ENCODE peak calls at places on chromosome 19, in four cellular contexts. N, L, Z and A are unnamed samples.

GRCh38 chr19:55300821-55301458 is 17.1 kb downstream of the BRSK1 start:
- DNase-seq in N (no peak), L (no peak), Z (no peak), A (no peak)

GRCh38 chr19:56170261-56170660 is 5.5 kb upstream of the GALP start:
- DNase-seq in N (peak; percentile 85), L (peak; percentile 43), Z (no peak), A (no peak)

GRCh38 chr19:588093-588742 is 1.5 kb upstream of the HCN2 start:
- DNase-seq in N (peak; percentile 61), L (peak; percentile 72), Z (peak; percentile 86), A (peak; percentile 71)

GRCh38 chr19:11435833-11436313 is 438 bp downstream of the PRKCSH start:
- DNase-seq in N (peak; percentile 31), L (peak; percentile 31), Z (peak; percentile 32), A (peak; percentile 55)

GRCh38 chr19:16203256-16204004 is 5.7 kb downstream of the AP1M1 start:
- DNase-seq in N (no peak), L (no peak), Z (no peak), A (peak; percentile 2)

GRCh38 chr19:34985249-34986022 is 14.7 kb upstream of the GRAMD1A start:
- DNase-seq in N (peak; percentile 43), L (peak; percentile 24), Z (peak; percentile 25), A (peak; percentile 44)

GRCh38 chr19:41588497-41589209 is 12.7 kb downstream of the CEACAM21 start:
- DNase-seq in N (peak; percentile 27), L (peak; percentile 29), Z (peak; percentile 31), A (peak; percentile 37)

GRCh38 chr19:18140473-18140872 is 12.5 kb upstream of the PIK3R2 start:
- DNase-seq in N (no peak), L (no peak), Z (no peak), A (no peak)

GRCh38 chr19:30799854-30800755 is 427.9 kb downstream of the ZNF536 start:
- DNase-seq in N (no peak), L (no peak), Z (no peak), A (peak; percentile 48)

GRCh38 chr19:18294467-18294864 is 13.0 kb upstream of the JUND start:
- DNase-seq in N (peak; percentile 34), L (no peak), Z (no peak), A (no peak)

GRCh38 chr19:52716578-52716977 is 18.3 kb downstream of the ZNF611 start:
- DNase-seq in N (no peak), L (no peak), Z (no peak), A (no peak)

GRCh38 chr19:19420570-19421301 is 15.3 kb downstream of the GATAD2A start:
- DNase-seq in N (peak; percentile 38), L (no peak), Z (no peak), A (no peak)

GRCh38 chr19:50500060-50500752 is 10.8 kb downstream of the JOSD2 start:
- DNase-seq in N (no peak), L (no peak), Z (no peak), A (no peak)

GRCh38 chr19:36213793-36214387 is 575 bp downstream of the ZNF565 start:
- DNase-seq in N (peak; percentile 64), L (peak; percentile 45), Z (no peak), A (no peak)

GRCh38 chr19:12042893-12043292 is 7.4 kb upstream of the ZNF433 start:
- DNase-seq in N (no peak), L (no peak), Z (no peak), A (no peak)

GRCh38 chr19:38745316-38745715 is 1.0 kb upstream of the CAPN12 start:
- DNase-seq in N (no peak), L (no peak), Z (no peak), A (no peak)

GRCh38 chr19:5298502-5298901 is 42.1 kb downstream of the PTPRS start:
- DNase-seq in N (no peak), L (no peak), Z (no peak), A (no peak)

GRCh38 chr19:13172335-13173128 is 22.3 kb downstream of the IER2 start:
- DNase-seq in N (peak; percentile 87), L (peak; percentile 83), Z (peak; percentile 89), A (peak; percentile 85)